ENCODE peak calls at places on chromosomes 2 and 18, in four cellular contexts. X, F, P and L are unnamed samples.

GRCh38 chr18:35457140-35457704 is 40.5 kb downstream of the INO80C start:
- DNase-seq in X (no peak), F (no peak), P (no peak), L (no peak)

GRCh38 chr2:239380831-239381708 is 19.8 kb downstream of the HDAC4 start:
- DNase-seq in X (peak), F (peak), P (no peak), L (no peak)

GRCh38 chr2:65390134-65390533 is 42.3 kb downstream of the SPRED2 start:
- DNase-seq in X (no peak), F (no peak), P (peak), L (no peak)

GRCh38 chr2:1808921-1809551 is 64.7 kb upstream of the PXDN start:
- DNase-seq in X (no peak), F (no peak), P (no peak), L (no peak)

GRCh38 chr2:239130786-239131325 is 270.0 kb downstream of the HDAC4 start:
- DNase-seq in X (no peak), F (no peak), P (no peak), L (no peak)

GRCh38 chr18:55100817-55101457 is 141.7 kb upstream of the CCDC68 start:
- DNase-seq in X (no peak), F (no peak), P (no peak), L (no peak)

GRCh38 chr2:26745609-26746327 is 18.3 kb upstream of the SLC35F6 start:
- DNase-seq in X (peak), F (peak), P (peak), L (peak)

GRCh38 chr2:227608469-227609338 is 5.9 kb downstream of the SCYGR3 start:
- DNase-seq in X (no peak), F (no peak), P (no peak), L (no peak)

GRCh38 chr2:204691911-204692510 is 146.7 kb downstream of the PARD3B start:
- DNase-seq in X (no peak), F (peak), P (peak), L (peak)

GRCh38 chr2:8036366-8036765 is 645.5 kb upstream of the ID2 start:
- DNase-seq in X (no peak), F (no peak), P (no peak), L (no peak)

GRCh38 chr2:134258684-134259408 is 5.0 kb downstream of the MGAT5 start:
- DNase-seq in X (peak), F (no peak), P (no peak), L (peak)

GRCh38 chr2:130798472-130799221 is 38.1 kb upstream of the ARHGEF4 start:
- DNase-seq in X (no peak), F (peak), P (no peak), L (peak)

GRCh38 chr2:191222507-191222906 is 22.7 kb upstream of the MYO1B start:
- DNase-seq in X (no peak), F (no peak), P (no peak), L (no peak)

GRCh38 chr2:204628926-204629661 is 83.8 kb downstream of the PARD3B start:
- DNase-seq in X (no peak), F (no peak), P (no peak), L (no peak)

GRCh38 chr18:48868468-48869466 is 82.0 kb downstream of the SMAD7 start:
- DNase-seq in X (no peak), F (no peak), P (no peak), L (no peak)

GRCh38 chr2:161761160-161761559 is 136.9 kb downstream of the SLC4A10 start:
- DNase-seq in X (no peak), F (no peak), P (no peak), L (no peak)

GRCh38 chr2:229870903-229871650 is 50.7 kb downstream of the TRIP12 start:
- DNase-seq in X (no peak), F (no peak), P (no peak), L (no peak)

GRCh38 chr2:241816431-241817121 is 7.6 kb downstream of the NEU4 start:
- DNase-seq in X (no peak), F (no peak), P (no peak), L (peak)

GRCh38 chr2:121095257-121096080 is 189.5 kb downstream of the TFCP2L1 start:
- DNase-seq in X (no peak), F (peak), P (peak), L (peak)

GRCh38 chr2:157487271-157487610 is 43.4 kb upstream of the CYTIP start:
- DNase-seq in X (no peak), F (no peak), P (no peak), L (no peak)

GRCh38 chr2:112152476-112153178 is 14.4 kb downstream of the FBLN7 start:
- DNase-seq in X (no peak), F (no peak), P (peak), L (peak)

GRCh38 chr2:48851161-48851560 is 95.6 kb upstream of the LHCGR start:
- DNase-seq in X (no peak), F (no peak), P (no peak), L (no peak)

GRCh38 chr18:26978812-26979341 is 113.4 kb upstream of the AQP4 start:
- DNase-seq in X (no peak), F (no peak), P (no peak), L (no peak)

GRCh38 chr2:55502590-55503141 is 16.9 kb upstream of the CFAP36 start:
- DNase-seq in X (no peak), F (no peak), P (no peak), L (no peak)

GRCh38 chr2:875687-876615 is 74.7 kb upstream of the SNTG2 start:
- DNase-seq in X (no peak), F (no peak), P (peak), L (no peak)

GRCh38 chr2:68362069-68362468 is 3.0 kb upstream of the PLEK start:
- DNase-seq in X (peak), F (peak), P (peak), L (peak)

GRCh38 chr2:214934006-214934405 is 124.5 kb upstream of the BARD1 start:
- DNase-seq in X (no peak), F (no peak), P (no peak), L (no peak)

GRCh38 chr18:75220786-75221355 is 10.3 kb downstream of the TSHZ1 start:
- DNase-seq in X (no peak), F (no peak), P (no peak), L (no peak)

GRCh38 chr18:9055185-9055584 is 47.3 kb upstream of the NDUFV2 start:
- DNase-seq in X (no peak), F (no peak), P (no peak), L (no peak)

GRCh38 chr2:176413786-176414185 is 144.5 kb downstream of the MTX2 start:
- DNase-seq in X (no peak), F (no peak), P (no peak), L (no peak)

GRCh38 chr2:173149491-173149890 is 73.8 kb downstream of the MAP3K20 start:
- DNase-seq in X (peak), F (no peak), P (no peak), L (peak)

GRCh38 chr2:215685218-215685962 is 249.5 kb upstream of the FN1 start:
- DNase-seq in X (no peak), F (no peak), P (no peak), L (no peak)

GRCh38 chr2:15471606-15472005 is 89.5 kb downstream of the NBAS start:
- DNase-seq in X (no peak), F (no peak), P (no peak), L (no peak)